ENCODE peak calls at places on chromosomes 4 and X, in nine cellular contexts. Y is mesothelial cell of epicardium, R is esophagus squamous epithelium, D is ELF-1, O is PC-3, I is NCI-H2081, C is nephron progenitor cell, X is A549, U is heart left ventricle. T is an unnamed sample.

GRCh38 chr4:152464030-152464823 is 71.7 kb downstream of the FBXW7 start:
- DNase-seq in Y (no peak), R (no peak), D (no peak), O (no peak), I (no peak), C (no peak), X (no peak), U (no peak), T (no peak)

GRCh38 chr4:187060551-187060950 is 336.9 kb upstream of the FAT1 start:
- DNase-seq in Y (no peak), R (no peak), D (no peak), O (no peak), I (no peak), C (no peak), X (no peak), U (no peak), T (no peak)

GRCh38 chr4:87697945-87698344 is 47.9 kb downstream of the DMP1 start:
- DNase-seq in Y (no peak), R (no peak), D (no peak), O (no peak), I (no peak), C (no peak), X (no peak), U (no peak), T (no peak)

GRCh38 chr4:174358823-174359222 is 75.1 kb downstream of the CEP44 start:
- DNase-seq in Y (no peak), R (no peak), D (no peak), O (peak), I (no peak), C (no peak), X (no peak), U (no peak), T (peak)

GRCh38 chrX:53684415-53685192 is 1.9 kb downstream of the HUWE1 start:
- DNase-seq in Y (no peak), R (no peak), D (no peak), O (peak), I (no peak), C (peak), X (no peak), U (no peak), T (peak)

GRCh38 chrX:154044045-154044444 is 24.3 kb upstream of the IRAK1 start:
- DNase-seq in Y (no peak), R (no peak), D (no peak), O (no peak), I (no peak), C (no peak), X (no peak), U (no peak), T (no peak)

GRCh38 chr4:38135201-38135600 is 175.0 kb downstream of the PTTG2 start:
- DNase-seq in Y (no peak), R (no peak), D (no peak), O (no peak), I (no peak), C (no peak), X (no peak), U (no peak), T (no peak)

GRCh38 chr4:23373269-23373668 is 516.6 kb downstream of the PPARGC1A start:
- DNase-seq in Y (no peak), R (no peak), D (peak), O (peak), I (no peak), C (no peak), X (peak), U (peak), T (peak)

GRCh38 chr4:184330008-184330400 is 112.3 kb upstream of the ENPP6 start:
- DNase-seq in Y (no peak), R (peak), D (no peak), O (peak), I (no peak), C (no peak), X (no peak), U (no peak), T (peak)

GRCh38 chrX:46577116-46578005 is 3.8 kb downstream of the CHST7 start:
- DNase-seq in Y (no peak), R (no peak), D (peak), O (peak), I (no peak), C (no peak), X (no peak), U (no peak), T (peak)

GRCh38 chr4:113809313-113809712 is 47.8 kb upstream of the CAMK2D start:
- DNase-seq in Y (no peak), R (no peak), D (no peak), O (no peak), I (no peak), C (no peak), X (no peak), U (peak), T (no peak)

GRCh38 chrX:38151426-38151825 is 69.2 kb downstream of the SRPX start:
- DNase-seq in Y (no peak), R (no peak), D (no peak), O (no peak), I (no peak), C (no peak), X (no peak), U (no peak), T (no peak)

GRCh38 chr4:67152976-67153375 is 392.3 kb downstream of the CENPC start:
- DNase-seq in Y (no peak), R (no peak), D (no peak), O (peak), I (no peak), C (no peak), X (no peak), U (no peak), T (no peak)

GRCh38 chr4:161728929-161729328 is 434.9 kb downstream of the FSTL5 start:
- DNase-seq in Y (no peak), R (no peak), D (no peak), O (no peak), I (no peak), C (no peak), X (no peak), U (no peak), T (no peak)

GRCh38 chr4:3313556-3314228 is 20.9 kb downstream of the RGS12 start:
- DNase-seq in Y (no peak), R (no peak), D (no peak), O (no peak), I (no peak), C (no peak), X (no peak), U (no peak), T (no peak)

GRCh38 chr4:34181891-34182290 is 2062.4 kb downstream of the ARAP2 start:
- DNase-seq in Y (no peak), R (no peak), D (no peak), O (peak), I (no peak), C (no peak), X (peak), U (no peak), T (no peak)

GRCh38 chr4:32506067-32506466 is 1785.9 kb downstream of the PCDH7 start:
- DNase-seq in Y (no peak), R (no peak), D (no peak), O (no peak), I (no peak), C (no peak), X (no peak), U (no peak), T (no peak)

GRCh38 chr4:2836391-2836859 is 7.2 kb upstream of the ADD1 start:
- DNase-seq in Y (no peak), R (no peak), D (no peak), O (no peak), I (no peak), C (no peak), X (no peak), U (no peak), T (no peak)

GRCh38 chr4:83771113-83771705 is 235.3 kb downstream of the GPAT3 start:
- DNase-seq in Y (no peak), R (no peak), D (peak), O (peak), I (peak), C (peak), X (peak), U (peak), T (peak)

GRCh38 chr4:139633661-139634060 is 32.0 kb upstream of the MGST2 start:
- DNase-seq in Y (no peak), R (no peak), D (peak), O (peak), I (peak), C (no peak), X (peak), U (peak), T (peak)

GRCh38 chr4:68076194-68076593 is 53.5 kb downstream of the TMPRSS11F start:
- DNase-seq in Y (no peak), R (no peak), D (no peak), O (peak), I (no peak), C (no peak), X (no peak), U (no peak), T (no peak)

T was measured in RKO.